ENCODE peak calls at places on chromosomes 13 and 19, in seven cellular contexts. One of them, this sample, is unnamed.

GRCh38 chr19:11447347-11448262 is 12.2 kb downstream of the PRKCSH start:
- DNase-seq in amygdala: no peak
- DNase-seq in ovary: no peak
- DNase-seq in left cardiac atrium: no peak
- DNase-seq in body of pancreas: no peak
- DNase-seq in activated CD8-positive, alpha-beta T cell treated with anti-CD3 and anti-CD28 coated beads for 36 hours: no peak
- DNase-seq in AG08395: no peak
- DNase-seq in this sample: no peak

GRCh38 chr19:20478936-20479335 is 86.6 kb downstream of the ZNF737 start:
- DNase-seq in amygdala: no peak
- DNase-seq in ovary: no peak
- DNase-seq in left cardiac atrium: no peak
- DNase-seq in body of pancreas: no peak
- DNase-seq in activated CD8-positive, alpha-beta T cell treated with anti-CD3 and anti-CD28 coated beads for 36 hours: no peak
- DNase-seq in AG08395: no peak
- DNase-seq in this sample: no peak

GRCh38 chr13:54614729-54615128 is 1586.1 kb downstream of the OLFM4 start:
- DNase-seq in amygdala: no peak
- DNase-seq in ovary: no peak
- DNase-seq in left cardiac atrium: no peak
- DNase-seq in body of pancreas: no peak
- DNase-seq in activated CD8-positive, alpha-beta T cell treated with anti-CD3 and anti-CD28 coated beads for 36 hours: no peak
- DNase-seq in AG08395: no peak
- DNase-seq in this sample: peak; percentile 11

GRCh38 chr13:40379794-40380608 is 286.4 kb downstream of the FOXO1 start:
- DNase-seq in amygdala: no peak
- DNase-seq in ovary: no peak
- DNase-seq in left cardiac atrium: no peak
- DNase-seq in body of pancreas: no peak
- DNase-seq in activated CD8-positive, alpha-beta T cell treated with anti-CD3 and anti-CD28 coated beads for 36 hours: no peak
- DNase-seq in AG08395: no peak
- DNase-seq in this sample: no peak

GRCh38 chr13:55437162-55437561 is 1703.6 kb upstream of the PRR20A start:
- DNase-seq in amygdala: no peak
- DNase-seq in ovary: no peak
- DNase-seq in left cardiac atrium: no peak
- DNase-seq in body of pancreas: no peak
- DNase-seq in activated CD8-positive, alpha-beta T cell treated with anti-CD3 and anti-CD28 coated beads for 36 hours: no peak
- DNase-seq in AG08395: no peak
- DNase-seq in this sample: no peak

GRCh38 chr19:40613669-40614594 is 12.8 kb downstream of the LTBP4 start:
- DNase-seq in amygdala: no peak
- DNase-seq in ovary: peak; percentile 83
- DNase-seq in left cardiac atrium: peak; percentile 88
- DNase-seq in body of pancreas: no peak
- DNase-seq in activated CD8-positive, alpha-beta T cell treated with anti-CD3 and anti-CD28 coated beads for 36 hours: peak; percentile 93
- DNase-seq in AG08395: peak; percentile 85
- DNase-seq in this sample: peak; percentile 81

GRCh38 chr13:40982772-40983171 is 36.3 kb downstream of the ELF1 start:
- DNase-seq in amygdala: no peak
- DNase-seq in ovary: no peak
- DNase-seq in left cardiac atrium: peak; percentile 47
- DNase-seq in body of pancreas: no peak
- DNase-seq in activated CD8-positive, alpha-beta T cell treated with anti-CD3 and anti-CD28 coated beads for 36 hours: peak; percentile 76
- DNase-seq in AG08395: no peak
- DNase-seq in this sample: no peak

GRCh38 chr13:60318186-60318585 is 78.8 kb upstream of the TDRD3 start:
- DNase-seq in amygdala: no peak
- DNase-seq in ovary: no peak
- DNase-seq in left cardiac atrium: no peak
- DNase-seq in body of pancreas: no peak
- DNase-seq in activated CD8-positive, alpha-beta T cell treated with anti-CD3 and anti-CD28 coated beads for 36 hours: no peak
- DNase-seq in AG08395: no peak
- DNase-seq in this sample: no peak

GRCh38 chr19:16070366-16070990 is 5.8 kb upstream of the TPM4 start:
- DNase-seq in amygdala: no peak
- DNase-seq in ovary: no peak
- DNase-seq in left cardiac atrium: peak; percentile 70
- DNase-seq in body of pancreas: peak; percentile 37
- DNase-seq in activated CD8-positive, alpha-beta T cell treated with anti-CD3 and anti-CD28 coated beads for 36 hours: peak; percentile 96
- DNase-seq in AG08395: no peak
- DNase-seq in this sample: no peak

GRCh38 chr13:50650936-50651638 is 192.4 kb downstream of the DLEU7 start:
- DNase-seq in amygdala: no peak
- DNase-seq in ovary: no peak
- DNase-seq in left cardiac atrium: no peak
- DNase-seq in body of pancreas: no peak
- DNase-seq in activated CD8-positive, alpha-beta T cell treated with anti-CD3 and anti-CD28 coated beads for 36 hours: no peak
- DNase-seq in AG08395: no peak
- DNase-seq in this sample: no peak

GRCh38 chr19:4981681-4981958 is 12.7 kb downstream of the KDM4B start:
- DNase-seq in amygdala: no peak
- DNase-seq in ovary: no peak
- DNase-seq in left cardiac atrium: no peak
- DNase-seq in body of pancreas: no peak
- DNase-seq in activated CD8-positive, alpha-beta T cell treated with anti-CD3 and anti-CD28 coated beads for 36 hours: no peak
- DNase-seq in AG08395: no peak
- DNase-seq in this sample: no peak

GRCh38 chr13:23631676-23632622 is 61.7 kb downstream of the TNFRSF19 start:
- DNase-seq in amygdala: no peak
- DNase-seq in ovary: no peak
- DNase-seq in left cardiac atrium: no peak
- DNase-seq in body of pancreas: no peak
- DNase-seq in activated CD8-positive, alpha-beta T cell treated with anti-CD3 and anti-CD28 coated beads for 36 hours: no peak
- DNase-seq in AG08395: no peak
- DNase-seq in this sample: no peak

GRCh38 chr19:41299755-41300089 is 10.2 kb upstream of the CCDC97 start:
- DNase-seq in amygdala: no peak
- DNase-seq in ovary: no peak
- DNase-seq in left cardiac atrium: peak; percentile 85
- DNase-seq in body of pancreas: no peak
- DNase-seq in activated CD8-positive, alpha-beta T cell treated with anti-CD3 and anti-CD28 coated beads for 36 hours: peak; percentile 46
- DNase-seq in AG08395: peak; percentile 61
- DNase-seq in this sample: no peak

GRCh38 chr19:1616396-1616795 is 11.1 kb upstream of the UQCR11 start:
- DNase-seq in amygdala: no peak
- DNase-seq in ovary: no peak
- DNase-seq in left cardiac atrium: no peak
- DNase-seq in body of pancreas: no peak
- DNase-seq in activated CD8-positive, alpha-beta T cell treated with anti-CD3 and anti-CD28 coated beads for 36 hours: no peak
- DNase-seq in AG08395: no peak
- DNase-seq in this sample: no peak

GRCh38 chr13:26440111-26440510 is 117.4 kb upstream of the WASF3 start:
- DNase-seq in amygdala: no peak
- DNase-seq in ovary: no peak
- DNase-seq in left cardiac atrium: no peak
- DNase-seq in body of pancreas: no peak
- DNase-seq in activated CD8-positive, alpha-beta T cell treated with anti-CD3 and anti-CD28 coated beads for 36 hours: no peak
- DNase-seq in AG08395: peak; percentile 29
- DNase-seq in this sample: no peak

GRCh38 chr13:73307481-73307880 is 248.7 kb downstream of the KLF5 start:
- DNase-seq in amygdala: no peak
- DNase-seq in ovary: no peak
- DNase-seq in left cardiac atrium: no peak
- DNase-seq in body of pancreas: no peak
- DNase-seq in activated CD8-positive, alpha-beta T cell treated with anti-CD3 and anti-CD28 coated beads for 36 hours: no peak
- DNase-seq in AG08395: no peak
- DNase-seq in this sample: no peak

GRCh38 chr19:9406798-9407352 is 28.5 kb downstream of the ZNF266 start:
- DNase-seq in amygdala: peak; percentile 12
- DNase-seq in ovary: peak; percentile 83
- DNase-seq in left cardiac atrium: peak; percentile 86
- DNase-seq in body of pancreas: peak; percentile 67
- DNase-seq in activated CD8-positive, alpha-beta T cell treated with anti-CD3 and anti-CD28 coated beads for 36 hours: peak; percentile 79
- DNase-seq in AG08395: peak; percentile 92
- DNase-seq in this sample: no peak

GRCh38 chr13:89029062-89029461 is 1357.9 kb downstream of the SLITRK5 start:
- DNase-seq in amygdala: no peak
- DNase-seq in ovary: no peak
- DNase-seq in left cardiac atrium: no peak
- DNase-seq in body of pancreas: no peak
- DNase-seq in activated CD8-positive, alpha-beta T cell treated with anti-CD3 and anti-CD28 coated beads for 36 hours: peak; percentile 16
- DNase-seq in AG08395: no peak
- DNase-seq in this sample: no peak

GRCh38 chr19:1125601-1126533 is 22.1 kb downstream of the GPX4 start:
- DNase-seq in amygdala: no peak
- DNase-seq in ovary: no peak
- DNase-seq in left cardiac atrium: no peak
- DNase-seq in body of pancreas: no peak
- DNase-seq in activated CD8-positive, alpha-beta T cell treated with anti-CD3 and anti-CD28 coated beads for 36 hours: no peak
- DNase-seq in AG08395: no peak
- DNase-seq in this sample: no peak

GRCh38 chr13:102035969-102036368 is 365.9 kb downstream of the FGF14 start:
- DNase-seq in amygdala: no peak
- DNase-seq in ovary: no peak
- DNase-seq in left cardiac atrium: no peak
- DNase-seq in body of pancreas: no peak
- DNase-seq in activated CD8-positive, alpha-beta T cell treated with anti-CD3 and anti-CD28 coated beads for 36 hours: no peak
- DNase-seq in AG08395: no peak
- DNase-seq in this sample: no peak

GRCh38 chr19:41995959-41996797 is 2.1 kb upstream of the ATP1A3 start:
- DNase-seq in amygdala: no peak
- DNase-seq in ovary: no peak
- DNase-seq in left cardiac atrium: no peak
- DNase-seq in body of pancreas: no peak
- DNase-seq in activated CD8-positive, alpha-beta T cell treated with anti-CD3 and anti-CD28 coated beads for 36 hours: no peak
- DNase-seq in AG08395: no peak
- DNase-seq in this sample: peak; percentile 44

GRCh38 chr19:39820696-39821095 is 13.3 kb downstream of the DYRK1B start:
- DNase-seq in amygdala: no peak
- DNase-seq in ovary: no peak
- DNase-seq in left cardiac atrium: no peak
- DNase-seq in body of pancreas: no peak
- DNase-seq in activated CD8-positive, alpha-beta T cell treated with anti-CD3 and anti-CD28 coated beads for 36 hours: no peak
- DNase-seq in AG08395: no peak
- DNase-seq in this sample: no peak

GRCh38 chr13:81153478-81153877 is 812.6 kb upstream of the SPRY2 start:
- DNase-seq in amygdala: no peak
- DNase-seq in ovary: no peak
- DNase-seq in left cardiac atrium: no peak
- DNase-seq in body of pancreas: no peak
- DNase-seq in activated CD8-positive, alpha-beta T cell treated with anti-CD3 and anti-CD28 coated beads for 36 hours: no peak
- DNase-seq in AG08395: no peak
- DNase-seq in this sample: no peak

GRCh38 chr13:24053505-24054251 is 106.8 kb upstream of the SPATA13 start:
- DNase-seq in amygdala: peak; percentile 34
- DNase-seq in ovary: peak; percentile 64
- DNase-seq in left cardiac atrium: peak; percentile 42
- DNase-seq in body of pancreas: peak; percentile 76
- DNase-seq in activated CD8-positive, alpha-beta T cell treated with anti-CD3 and anti-CD28 coated beads for 36 hours: peak; percentile 77
- DNase-seq in AG08395: peak; percentile 62
- DNase-seq in this sample: peak; percentile 57

GRCh38 chr13:47112900-47113299 is 216.0 kb upstream of the HTR2A start:
- DNase-seq in amygdala: no peak
- DNase-seq in ovary: no peak
- DNase-seq in left cardiac atrium: no peak
- DNase-seq in body of pancreas: no peak
- DNase-seq in activated CD8-positive, alpha-beta T cell treated with anti-CD3 and anti-CD28 coated beads for 36 hours: no peak
- DNase-seq in AG08395: no peak
- DNase-seq in this sample: no peak

GRCh38 chr19:41792513-41793413 is 3.6 kb upstream of the CEACAM3 start:
- DNase-seq in amygdala: no peak
- DNase-seq in ovary: no peak
- DNase-seq in left cardiac atrium: peak; percentile 48
- DNase-seq in body of pancreas: peak; percentile 55
- DNase-seq in activated CD8-positive, alpha-beta T cell treated with anti-CD3 and anti-CD28 coated beads for 36 hours: peak; percentile 74
- DNase-seq in AG08395: peak; percentile 59
- DNase-seq in this sample: peak; percentile 47

GRCh38 chr19:36152886-36153525 is 759 bp upstream of the COX7A1 start:
- DNase-seq in amygdala: no peak
- DNase-seq in ovary: no peak
- DNase-seq in left cardiac atrium: no peak
- DNase-seq in body of pancreas: no peak
- DNase-seq in activated CD8-positive, alpha-beta T cell treated with anti-CD3 and anti-CD28 coated beads for 36 hours: no peak
- DNase-seq in AG08395: no peak
- DNase-seq in this sample: no peak

GRCh38 chr19:677601-678380 is 1.6 kb downstream of the FSTL3 start:
- DNase-seq in amygdala: no peak
- DNase-seq in ovary: no peak
- DNase-seq in left cardiac atrium: no peak
- DNase-seq in body of pancreas: no peak
- DNase-seq in activated CD8-positive, alpha-beta T cell treated with anti-CD3 and anti-CD28 coated beads for 36 hours: no peak
- DNase-seq in AG08395: no peak
- DNase-seq in this sample: no peak

GRCh38 chr19:9032136-9032626 is 22.0 kb upstream of the MUC16 start:
- DNase-seq in amygdala: no peak
- DNase-seq in ovary: no peak
- DNase-seq in left cardiac atrium: no peak
- DNase-seq in body of pancreas: no peak
- DNase-seq in activated CD8-positive, alpha-beta T cell treated with anti-CD3 and anti-CD28 coated beads for 36 hours: no peak
- DNase-seq in AG08395: no peak
- DNase-seq in this sample: no peak

GRCh38 chr19:49473868-49474544 is at the start of gene FLT3LG:
- DNase-seq in amygdala: no peak
- DNase-seq in ovary: peak; percentile 86
- DNase-seq in left cardiac atrium: peak; percentile 81
- DNase-seq in body of pancreas: peak; percentile 71
- DNase-seq in activated CD8-positive, alpha-beta T cell treated with anti-CD3 and anti-CD28 coated beads for 36 hours: peak; percentile 93
- DNase-seq in AG08395: peak; percentile 93
- DNase-seq in this sample: peak; percentile 73

GRCh38 chr13:85521586-85521985 is 277.6 kb downstream of the SLITRK6 start:
- DNase-seq in amygdala: no peak
- DNase-seq in ovary: no peak
- DNase-seq in left cardiac atrium: no peak
- DNase-seq in body of pancreas: no peak
- DNase-seq in activated CD8-positive, alpha-beta T cell treated with anti-CD3 and anti-CD28 coated beads for 36 hours: no peak
- DNase-seq in AG08395: no peak
- DNase-seq in this sample: no peak

GRCh38 chr13:28475916-28476725 is 18.8 kb downstream of the FLT1 start:
- DNase-seq in amygdala: no peak
- DNase-seq in ovary: no peak
- DNase-seq in left cardiac atrium: no peak
- DNase-seq in body of pancreas: no peak
- DNase-seq in activated CD8-positive, alpha-beta T cell treated with anti-CD3 and anti-CD28 coated beads for 36 hours: no peak
- DNase-seq in AG08395: peak; percentile 66
- DNase-seq in this sample: no peak

GRCh38 chr19:18574691-18575291 is 3.1 kb downstream of the UBA52 start:
- DNase-seq in amygdala: no peak
- DNase-seq in ovary: no peak
- DNase-seq in left cardiac atrium: no peak
- DNase-seq in body of pancreas: no peak
- DNase-seq in activated CD8-positive, alpha-beta T cell treated with anti-CD3 and anti-CD28 coated beads for 36 hours: no peak
- DNase-seq in AG08395: no peak
- DNase-seq in this sample: no peak

This sample was measured in nephron progenitor cell.